ENCODE peak calls at places on chromosome 4, in four cellular contexts. L is left ventricle myocardium inferior, G is Calu3, S is RWPE1. W is an unnamed sample.

GRCh38 chr4:73998040-73999011 is at the start of gene CXCL5:
- DNase-seq in L (peak; percentile 21), S (no peak), G (peak; percentile 91), W (peak; percentile 52)

GRCh38 chr4:184475096-184475461 is 729 bp upstream of the IRF2 start:
- DNase-seq in L (peak; percentile 42), S (peak; percentile 34), G (peak; percentile 13), W (peak; percentile 54)

GRCh38 chr4:89531932-89532640 is 224.5 kb upstream of the GPRIN3 start:
- DNase-seq in G (no peak), S (no peak), L (no peak), W (no peak)

GRCh38 chr4:138643827-138644226 is 371.8 kb upstream of the NOCT start:
- DNase-seq in S (no peak), G (no peak), L (no peak), W (no peak)

GRCh38 chr4:163137581-163137980 is 29.1 kb downstream of the NAF1 start:
- DNase-seq in S (no peak), L (no peak), G (no peak), W (peak; percentile 48)

GRCh38 chr4:26372525-26373172 is 51.8 kb downstream of the RBPJ start:
- DNase-seq in L (no peak), G (peak; percentile 0), S (no peak), W (peak; percentile 84)

GRCh38 chr4:40594261-40595178 is 35.1 kb downstream of the RBM47 start:
- DNase-seq in G (no peak), L (no peak), S (peak; percentile 30), W (no peak)

GRCh38 chr4:16056681-16057400 is 27.0 kb downstream of the PROM1 start:
- DNase-seq in L (no peak), G (no peak), S (no peak), W (peak; percentile 7)

GRCh38 chr4:107939307-107939706 is 8.0 kb downstream of the CYP2U1 start:
- DNase-seq in G (no peak), L (no peak), S (no peak), W (no peak)

GRCh38 chr4:156962069-156962377 is 9.6 kb downstream of the PDGFC start:
- DNase-seq in L (no peak), G (no peak), S (no peak), W (no peak)